ENCODE peak calls at places on chromosomes 16 and 17, in six cellular contexts. S is A549; A is adrenal gland; I is GM23248; Q is substantia nigra; G is effector memory CD4-positive, alpha-beta T cell. L is an unnamed sample.

GRCh38 chr16:66238696-66239095 is 127.8 kb upstream of the CDH5 start:
- DNase-seq in G (no peak), I (no peak), A (no peak), Q (no peak), S (no peak), L (no peak)

GRCh38 chr17:75917443-75918111 is 12.9 kb upstream of the MRPL38 start:
- DNase-seq in I (no peak), Q (no peak), G (no peak), S (no peak), A (no peak), L (no peak)

GRCh38 chr17:72008236-72008874 is 112.5 kb upstream of the SOX9 start:
- DNase-seq in S (no peak), Q (no peak), G (no peak), I (no peak), A (no peak), L (no peak)

GRCh38 chr17:48570325-48571023 is 7.7 kb downstream of the HOXB4 start:
- DNase-seq in Q (no peak), A (no peak), I (peak), S (no peak), G (no peak), L (no peak)

GRCh38 chr16:88466949-88467348 is 13.9 kb downstream of the ZFPM1 start:
- DNase-seq in A (no peak), I (no peak), Q (no peak), G (no peak), S (no peak), L (no peak)

GRCh38 chr17:6120351-6120750 is 50.2 kb downstream of the WSCD1 start:
- DNase-seq in I (no peak), S (no peak), Q (no peak), G (no peak), A (no peak), L (no peak)

GRCh38 chr16:75289189-75289588 is 37.8 kb upstream of the BCAR1 start:
- DNase-seq in A (no peak), I (peak), S (no peak), G (no peak), Q (no peak), L (peak)

GRCh38 chr17:38685485-38685884 is 10.7 kb upstream of the EPOP start:
- DNase-seq in G (no peak), I (no peak), S (no peak), Q (peak), A (peak), L (no peak)

DNA sequence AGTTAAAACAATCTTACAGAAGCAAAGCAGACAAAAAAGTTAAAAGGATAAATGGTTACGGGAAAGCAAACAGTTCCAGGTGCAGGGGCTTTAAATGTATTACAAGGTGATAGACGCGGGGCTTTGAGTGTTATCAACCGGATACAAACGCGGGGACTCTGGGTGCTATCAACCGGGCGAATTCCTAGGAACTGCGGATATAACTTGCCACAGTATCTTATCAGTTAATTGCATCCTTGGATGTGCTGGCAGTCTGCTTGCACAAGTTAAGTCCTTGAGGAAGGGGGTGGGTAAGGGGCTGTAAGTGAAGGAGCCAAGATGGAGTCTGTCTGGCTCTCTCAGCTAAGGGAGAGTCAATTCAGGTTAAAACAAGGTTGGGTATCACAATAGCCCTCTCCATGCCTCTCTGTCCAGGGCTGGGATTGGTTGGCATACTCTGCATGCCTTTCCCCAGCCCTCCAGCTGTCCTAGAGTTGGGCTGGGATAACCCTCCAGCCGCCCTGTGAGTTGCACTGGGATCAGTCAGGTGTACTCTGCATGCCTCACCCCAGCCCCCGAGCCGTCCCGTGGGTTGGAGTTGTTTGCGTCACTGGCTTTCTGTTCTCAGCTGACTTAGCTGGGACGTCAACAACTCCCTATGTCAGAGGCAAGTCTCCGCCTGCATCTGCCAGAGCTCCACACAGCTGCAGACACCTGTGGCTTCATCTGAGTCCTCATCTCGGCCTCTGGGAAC is 40.9 kb downstream of the TMEM235 start:
- DNase-seq in Q (no peak), A (peak), G (peak), I (no peak), S (no peak), L (peak)
- H3K27ac ChIP-seq in Q (no peak), A (no peak), G (no peak), I (no peak), S (peak), L (peak)

GRCh38 chr16:57266531-57267268 is 17.8 kb downstream of the PLLP start:
- DNase-seq in A (no peak), S (no peak), G (peak), Q (no peak), I (no peak), L (peak)
- H3K27ac ChIP-seq in A (no peak), S (peak), G (peak), Q (peak), I (no peak), L (peak)

GRCh38 chr16:53501216-53501859 is 1.7 kb downstream of the AKTIP start:
- DNase-seq in S (no peak), Q (no peak), G (no peak), I (no peak), A (no peak), L (no peak)
- H3K27ac ChIP-seq in S (no peak), Q (no peak), G (peak), I (no peak), A (no peak), L (peak)

DNA sequence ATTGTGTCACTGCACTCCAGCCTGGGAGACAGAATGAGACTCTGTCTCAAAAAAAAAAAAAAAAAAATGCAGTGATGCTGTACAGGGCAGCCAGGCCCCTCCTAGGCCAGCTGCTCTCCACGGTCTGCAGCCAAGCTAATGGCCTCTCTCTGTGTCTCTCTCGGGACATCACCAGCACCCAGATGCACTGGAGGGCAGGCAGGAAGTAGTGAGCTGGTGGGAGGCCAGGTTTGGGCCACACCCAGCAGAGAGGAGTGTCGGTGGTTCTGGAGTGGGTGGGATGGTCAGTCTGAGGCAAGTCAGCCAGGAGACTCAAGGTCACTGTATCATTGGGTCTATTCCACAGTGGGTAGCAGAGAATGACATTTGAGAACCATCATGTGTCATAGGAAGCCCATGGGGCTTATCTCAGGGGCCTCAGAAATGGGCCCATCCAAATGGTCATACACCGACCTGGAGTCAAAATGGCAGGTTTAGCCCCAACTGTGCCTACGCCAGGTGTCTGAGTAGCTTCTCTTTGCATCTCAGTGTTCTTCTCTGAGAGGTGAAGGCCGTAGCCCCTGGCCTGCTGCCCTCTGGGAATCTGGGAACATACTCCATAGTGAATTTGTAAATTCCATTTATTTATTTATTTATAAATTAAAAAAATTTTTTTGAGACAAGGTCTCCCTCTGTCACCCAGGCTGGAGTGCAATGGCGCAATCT is 22.7 kb downstream of the WNT9B start:
- DNase-seq in G (no peak), I (no peak), A (no peak), S (no peak), Q (no peak), L (no peak)
- H3K27ac ChIP-seq in G (no peak), I (no peak), A (no peak), S (no peak), Q (no peak), L (no peak)

DNA sequence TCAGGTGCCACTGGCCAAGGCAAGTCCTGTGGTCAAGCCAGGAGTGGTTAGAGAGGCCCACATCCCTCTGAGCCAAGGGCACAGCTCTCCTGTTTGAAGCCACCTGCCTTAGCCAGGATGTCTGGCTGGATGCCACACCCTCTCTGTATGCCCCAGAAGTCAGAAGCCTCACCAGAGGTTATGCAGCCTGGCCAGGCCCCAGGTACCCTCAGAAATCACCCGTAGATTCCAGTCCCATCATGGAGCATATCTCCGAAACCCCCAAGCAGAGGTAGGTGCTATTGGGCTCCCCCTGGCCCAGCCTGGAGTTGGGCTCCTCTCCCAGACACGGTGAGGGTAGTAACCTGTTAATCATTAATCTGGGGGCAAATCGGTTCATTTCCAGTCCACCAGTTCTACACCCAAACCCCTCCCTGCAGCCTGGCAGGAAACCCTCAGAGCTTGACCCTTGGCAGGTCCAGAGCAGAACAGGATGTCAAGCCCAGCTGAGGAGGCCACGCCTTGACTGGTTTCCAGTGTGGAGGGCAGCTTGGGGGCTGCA is 60.6 kb upstream of the TMEM97 start:
- DNase-seq in A (peak), S (no peak), Q (no peak), G (no peak), I (no peak), L (no peak)
- H3K27ac ChIP-seq in A (no peak), S (peak), Q (no peak), G (no peak), I (no peak), L (no peak)

GRCh38 chr16:29117631-29118030 is 132.8 kb downstream of the LAT start:
- DNase-seq in G (no peak), S (no peak), A (no peak), Q (no peak), I (no peak), L (no peak)
- H3K27ac ChIP-seq in G (no peak), S (no peak), A (no peak), Q (no peak), I (no peak), L (no peak)

DNA sequence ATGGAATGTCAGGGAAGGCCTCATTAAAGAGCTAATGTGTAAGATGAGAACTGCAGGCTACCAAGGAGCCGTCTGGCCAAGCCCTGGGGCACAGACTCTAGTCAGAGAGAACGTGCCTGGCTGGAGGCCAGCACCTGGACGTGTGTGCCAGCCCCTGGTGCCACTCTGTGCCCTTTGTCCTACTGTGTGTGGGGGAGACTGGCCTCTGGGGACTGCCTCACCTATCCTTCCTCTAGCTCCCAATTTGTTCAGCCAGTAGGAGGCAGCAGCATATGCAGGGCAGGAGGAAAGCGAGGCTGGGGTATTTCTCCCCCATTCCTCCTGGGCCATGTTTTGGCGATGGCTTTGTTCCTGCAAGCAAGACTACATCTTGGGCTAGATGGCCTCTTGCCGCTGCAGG is 37.1 kb downstream of the KNOP1 start:
- DNase-seq in A (no peak), G (no peak), S (no peak), I (no peak), Q (no peak), L (no peak)
- H3K27ac ChIP-seq in A (no peak), G (no peak), S (no peak), I (no peak), Q (no peak), L (no peak)

DNA sequence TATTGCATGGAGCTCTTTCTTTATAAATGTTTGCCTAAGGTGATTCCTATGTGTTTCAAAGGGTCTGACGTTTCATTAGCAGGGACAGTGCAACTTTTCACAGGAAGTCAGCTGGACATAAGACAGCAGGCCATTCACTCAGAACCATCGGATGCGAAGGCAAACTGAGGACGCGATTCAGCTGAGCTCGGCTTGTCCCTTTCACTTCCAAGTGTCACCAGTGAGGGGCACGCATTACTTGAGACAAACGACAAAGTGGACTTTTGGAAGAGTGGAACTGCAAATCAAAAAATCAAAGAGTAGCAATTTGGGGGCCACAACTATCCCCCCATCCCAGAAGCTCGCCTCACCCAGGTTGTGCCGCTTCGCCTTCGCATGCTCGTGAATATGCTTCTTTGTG is 14.6 kb downstream of the USP22 start:
- DNase-seq in A (no peak), Q (no peak), I (no peak), S (no peak), G (no peak), L (no peak)
- H3K27ac ChIP-seq in A (no peak), Q (peak), I (peak), S (no peak), G (no peak), L (peak)

DNA sequence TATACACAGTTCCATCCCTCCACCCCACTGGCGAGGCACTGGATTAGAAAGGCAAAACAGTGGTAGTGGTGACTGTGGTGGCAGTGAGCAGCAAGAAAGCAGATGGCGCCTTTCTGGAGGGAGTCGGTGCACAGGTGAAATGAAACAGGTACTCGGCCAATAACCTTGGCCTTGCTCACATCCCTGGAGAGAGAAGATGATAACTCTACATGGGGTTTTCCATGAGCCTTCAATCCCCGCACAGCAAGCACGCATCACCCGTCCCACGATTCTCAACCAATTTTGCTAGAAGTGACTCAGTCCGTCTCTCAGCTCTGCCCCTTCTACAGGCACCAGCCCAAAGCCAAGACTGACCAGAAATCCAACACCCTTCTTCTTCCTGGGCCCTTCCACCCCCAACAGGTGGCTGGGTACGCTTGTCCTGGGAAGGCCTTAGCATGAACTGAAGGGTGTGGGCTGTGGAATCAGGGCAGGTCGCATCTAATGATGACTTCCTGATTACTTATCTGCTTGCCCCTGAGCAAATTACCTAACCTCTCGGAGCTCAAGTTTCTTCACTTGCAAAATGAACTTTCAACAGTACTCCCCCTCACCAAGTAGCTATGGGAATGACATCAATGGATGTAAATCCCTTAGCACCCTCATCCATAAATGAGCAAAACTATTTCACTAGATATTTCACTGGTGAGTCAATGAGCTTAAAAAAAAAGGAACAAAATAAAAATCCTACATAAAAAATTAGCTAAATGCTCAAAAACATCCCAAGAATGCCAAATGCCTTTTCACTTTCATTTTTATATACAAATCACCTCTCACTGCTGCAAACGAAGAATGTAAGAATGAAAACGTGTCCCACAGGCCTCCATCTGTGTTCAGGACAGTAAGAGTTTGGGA is 18.0 kb downstream of the XPO6 start:
- DNase-seq in A (no peak), Q (no peak), G (no peak), I (peak), S (no peak), L (peak)
- H3K27ac ChIP-seq in A (peak), Q (no peak), G (peak), I (peak), S (peak), L (no peak)

L was measured in cardiac muscle cell.